ENCODE peak calls at places on chromosome 2, in eight cellular contexts. B is B cell, R is GM12865, D is BE2C, L is upper lobe of right lung, T is K562, U is fibroblast of pulmonary artery, C is NB4. Y is an unnamed sample.

GRCh38 chr2:175030380-175031271 is 25.4 kb upstream of the CHN1 start:
- DNase-seq in R (peak; percentile 44), U (peak; percentile 69), D (peak; percentile 51), C (peak; percentile 58), B (no peak), T (peak; percentile 36), L (no peak), Y (peak; percentile 43)

GRCh38 chr2:40658917-40659316 is 207.0 kb upstream of the SLC8A1 start:
- DNase-seq in D (no peak), T (no peak), U (peak; percentile 37), C (peak; percentile 21), R (no peak), B (no peak), L (no peak), Y (no peak)

GRCh38 chr2:69027060-69027459 is 14.1 kb downstream of the ANTXR1 start:
- DNase-seq in T (no peak), C (no peak), D (no peak), U (no peak), R (no peak), B (no peak), L (no peak), Y (no peak)

GRCh38 chr2:236242057-236242495 is 22.1 kb downstream of the ASB18 start:
- DNase-seq in U (no peak), D (no peak), R (no peak), B (no peak), L (no peak), T (no peak), C (no peak), Y (no peak)

GRCh38 chr2:63488118-63488713 is 100.1 kb downstream of the WDPCP start:
- DNase-seq in U (peak; percentile 67), C (peak; percentile 45), T (peak; percentile 16), D (peak; percentile 16), B (peak; percentile 3), L (no peak), R (peak; percentile 44), Y (peak; percentile 39)

GRCh38 chr2:231810905-231811304 is 24.7 kb downstream of the COPS7B start:
- DNase-seq in D (no peak), T (no peak), U (peak; percentile 68), C (no peak), B (no peak), R (no peak), L (no peak), Y (no peak)

GRCh38 chr2:127166221-127166860 is 53.8 kb downstream of the CYP27C1 start:
- DNase-seq in U (no peak), T (no peak), B (no peak), L (peak; percentile 38), C (no peak), R (no peak), D (no peak), Y (no peak)

GRCh38 chr2:239696559-239697207 is 295.9 kb upstream of the HDAC4 start:
- DNase-seq in C (no peak), D (no peak), U (no peak), R (no peak), L (peak; percentile 40), T (no peak), B (no peak), Y (no peak)

GRCh38 chr2:205675861-205676516 is 6.3 kb upstream of the NRP2 start:
- DNase-seq in T (peak; percentile 21), U (peak; percentile 86), D (peak; percentile 41), B (peak; percentile 41), L (no peak), R (peak; percentile 36), C (peak; percentile 50), Y (peak; percentile 43)

GRCh38 chr2:6728156-6728555 is 137.6 kb downstream of the CMPK2 start:
- DNase-seq in U (no peak), R (no peak), C (no peak), L (no peak), B (no peak), T (no peak), D (no peak), Y (no peak)

GRCh38 chr2:4635289-4635688 is 931.9 kb downstream of the DCDC2C start:
- DNase-seq in T (no peak), L (no peak), C (no peak), B (no peak), D (no peak), R (no peak), U (no peak), Y (no peak)

GRCh38 chr2:33477473-33478468 is 1.3 kb downstream of the RASGRP3 start:
- DNase-seq in T (peak; percentile 60), L (peak; percentile 67), C (peak; percentile 79), U (no peak), D (no peak), R (peak; percentile 91), B (peak; percentile 77), Y (peak; percentile 18)

GRCh38 chr2:136247204-136247990 is 129.4 kb upstream of the CXCR4 start:
- DNase-seq in R (no peak), L (no peak), U (peak; percentile 36), T (no peak), D (peak; percentile 22), B (no peak), C (peak; percentile 59), Y (no peak)

GRCh38 chr2:71906357-71906973 is 241.2 kb downstream of the CYP26B1 start:
- DNase-seq in R (no peak), C (no peak), B (no peak), U (no peak), D (no peak), L (no peak), T (no peak), Y (no peak)

GRCh38 chr2:131152065-131152464 is 46.9 kb downstream of the PLEKHB2 start:
- DNase-seq in R (no peak), T (no peak), C (peak; percentile 39), L (no peak), D (no peak), U (no peak), B (no peak), Y (no peak)

DNA sequence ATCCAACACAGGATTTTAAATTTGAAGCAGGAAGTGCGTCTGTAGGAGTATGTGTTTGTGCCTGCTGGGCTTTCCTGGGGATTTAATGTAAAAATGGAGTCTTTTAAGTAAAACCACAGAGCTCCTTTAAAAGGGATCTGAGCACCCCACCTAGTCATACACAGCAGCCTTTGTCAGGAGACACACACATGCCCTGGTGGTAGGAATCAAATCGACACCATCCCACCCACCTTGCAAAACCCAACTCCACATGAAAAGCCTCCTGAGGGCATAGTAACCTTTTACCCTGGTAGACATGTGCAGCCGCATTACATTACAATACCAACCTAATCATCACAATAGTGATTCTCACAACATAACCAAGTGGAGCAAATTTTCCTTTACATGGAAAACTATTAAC is 29.0 kb downstream of the UXS1 start:
- DNase-seq in D (no peak), B (no peak), T (no peak), L (no peak), U (no peak), R (no peak), C (peak; percentile 37), Y (no peak)
- TF ChIP-seq CTCF in D (no peak), B (no peak), T (no peak), L (no peak), U (peak; percentile 7), R (no peak), C (no peak), Y (no peak)

GRCh38 chr2:186273953-186274352 is 212.1 kb upstream of the ZC3H15 start:
- DNase-seq in T (no peak), R (no peak), B (no peak), C (no peak), D (no peak), L (no peak), U (no peak), Y (no peak)

GRCh38 chr2:186276909-186277308 is 209.2 kb upstream of the ZC3H15 start:
- DNase-seq in C (no peak), T (no peak), B (no peak), D (no peak), U (no peak), R (no peak), L (no peak), Y (no peak)

GRCh38 chr2:186274936-186275575 is 211.0 kb upstream of the ZC3H15 start:
- DNase-seq in L (no peak), R (no peak), D (no peak), T (no peak), B (no peak), U (peak; percentile 37), C (no peak), Y (no peak)
- TF ChIP-seq CTCF in L (no peak), R (no peak), D (no peak), T (no peak), B (no peak), U (no peak), C (no peak), Y (no peak)

DNA sequence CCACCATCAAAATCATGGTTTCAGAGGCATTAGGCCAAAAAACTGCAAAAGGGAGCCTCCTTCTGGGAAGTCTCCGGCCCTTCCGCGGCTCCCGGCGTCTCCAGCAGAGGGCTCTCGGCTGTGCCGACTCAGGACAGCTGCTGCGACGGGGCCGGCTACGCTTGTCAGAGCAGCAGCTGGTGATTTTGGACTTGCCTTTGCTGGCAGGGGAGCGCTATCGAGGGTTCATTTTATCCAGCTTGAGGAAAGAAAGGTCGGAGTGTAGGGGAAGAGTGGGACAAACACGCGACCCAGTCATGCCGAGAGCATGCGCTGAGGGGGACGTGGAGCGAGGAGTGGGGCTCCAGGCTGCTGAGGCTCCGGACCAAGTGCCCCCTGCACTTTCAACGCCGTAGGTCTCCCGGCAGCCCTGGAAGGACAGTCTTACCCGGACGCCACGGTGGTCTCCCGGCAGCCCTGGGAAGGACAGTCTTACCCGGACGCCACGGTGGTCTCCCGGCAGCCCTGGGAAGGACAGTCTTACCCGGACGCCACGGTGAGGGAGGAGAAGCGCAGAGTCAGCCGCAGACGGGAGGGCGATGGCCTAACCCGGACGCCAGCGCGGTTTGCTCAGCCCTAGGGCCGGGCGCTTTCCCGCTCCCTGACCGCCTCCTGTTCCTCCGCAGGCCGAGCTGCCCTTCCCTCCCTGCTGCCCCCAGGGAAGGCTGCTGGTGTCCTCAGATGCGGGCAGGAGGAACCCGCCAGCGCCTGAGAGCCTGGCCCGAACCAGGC is 21.7 kb downstream of the DDX18 start:
- DNase-seq in L (peak; percentile 90), R (peak; percentile 24), D (peak; percentile 77), C (peak; percentile 18), B (peak; percentile 67), T (peak; percentile 54), U (peak; percentile 86), Y (peak; percentile 14)
- TF ChIP-seq CTCF in L (peak; percentile 79), R (peak; percentile 8), D (peak; percentile 73), C (peak; percentile 19), B (peak; percentile 63), T (peak; percentile 88), U (peak; percentile 96), Y (peak; percentile 18)

GRCh38 chr2:109226128-109226527 is 97.1 kb downstream of the SH3RF3 start:
- DNase-seq in T (no peak), L (peak; percentile 52), R (no peak), U (no peak), C (no peak), B (no peak), D (no peak), Y (no peak)

GRCh38 chr2:109222422-109222821 is 93.4 kb downstream of the SH3RF3 start:
- DNase-seq in B (no peak), U (no peak), R (no peak), D (no peak), L (peak; percentile 43), C (no peak), T (no peak), Y (no peak)

GRCh38 chr2:109223490-109223889 is 94.5 kb downstream of the SH3RF3 start:
- DNase-seq in C (no peak), L (peak; percentile 36), D (no peak), T (no peak), R (no peak), U (no peak), B (no peak), Y (no peak)

GRCh38 chr2:109225170-109225775 is 96.3 kb downstream of the SH3RF3 start:
- DNase-seq in R (peak; percentile 57), L (no peak), B (no peak), C (no peak), U (no peak), D (no peak), T (no peak), Y (no peak)

GRCh38 chr2:109222825-109223471 is 93.9 kb downstream of the SH3RF3 start:
- DNase-seq in T (no peak), U (no peak), L (peak; percentile 59), D (no peak), R (no peak), C (no peak), B (no peak), Y (no peak)
- TF ChIP-seq CTCF in T (peak; percentile 11), U (no peak), L (no peak), D (no peak), R (no peak), C (no peak), B (no peak), Y (no peak)